ENCODE peak calls at places on chromosomes 1 and 21, in four cellular contexts. One of them, this sample, is unnamed.

GRCh38 chr1:112807117-112807516 is 92.0 kb upstream of the PPM1J start:
- DNase-seq in fibroblast of lung: no peak
- DNase-seq in heart right ventricle: no peak
- DNase-seq in upper lobe of right lung: no peak
- DNase-seq in this sample: no peak

GRCh38 chr21:34342476-34342875 is 21.3 kb upstream of the KCNE2 start:
- DNase-seq in fibroblast of lung: no peak
- DNase-seq in heart right ventricle: no peak
- DNase-seq in upper lobe of right lung: no peak
- DNase-seq in this sample: no peak

GRCh38 chr1:15834406-15835204 is 12.9 kb upstream of the SPEN start:
- DNase-seq in upper lobe of right lung: peak; percentile 95
- DNase-seq in fibroblast of lung: peak; percentile 93
- DNase-seq in heart right ventricle: peak; percentile 90
- DNase-seq in this sample: peak; percentile 93

GRCh38 chr1:35269190-35269988 is 880 bp downstream of the ZMYM4 start:
- DNase-seq in upper lobe of right lung: no peak
- DNase-seq in fibroblast of lung: no peak
- DNase-seq in heart right ventricle: no peak
- DNase-seq in this sample: peak; percentile 17

GRCh38 chr1:229793488-229793887 is 167.4 kb downstream of the URB2 start:
- DNase-seq in fibroblast of lung: no peak
- DNase-seq in heart right ventricle: no peak
- DNase-seq in upper lobe of right lung: no peak
- DNase-seq in this sample: no peak

GRCh38 chr1:31651025-31651424 is 6.3 kb upstream of the PEF1 start:
- DNase-seq in heart right ventricle: no peak
- DNase-seq in upper lobe of right lung: no peak
- DNase-seq in fibroblast of lung: no peak
- DNase-seq in this sample: peak; percentile 42

GRCh38 chr1:211951856-211952255 is 83.5 kb downstream of the INTS7 start:
- DNase-seq in heart right ventricle: no peak
- DNase-seq in upper lobe of right lung: no peak
- DNase-seq in fibroblast of lung: peak; percentile 60
- DNase-seq in this sample: peak; percentile 15

GRCh38 chr1:3539707-3540425 is 71.4 kb downstream of the MEGF6 start:
- DNase-seq in upper lobe of right lung: no peak
- DNase-seq in heart right ventricle: no peak
- DNase-seq in fibroblast of lung: peak; percentile 74
- DNase-seq in this sample: no peak

GRCh38 chr1:109667452-109668122 is at the start of gene GSTM2:
- DNase-seq in upper lobe of right lung: peak; percentile 96
- DNase-seq in fibroblast of lung: peak; percentile 86
- DNase-seq in heart right ventricle: peak; percentile 95
- DNase-seq in this sample: peak; percentile 98

GRCh38 chr1:40896482-40896881 is 34.3 kb upstream of the CITED4 start:
- DNase-seq in heart right ventricle: no peak
- DNase-seq in upper lobe of right lung: no peak
- DNase-seq in fibroblast of lung: no peak
- DNase-seq in this sample: no peak

GRCh38 chr1:212782422-212783154 is 9.0 kb downstream of the NSL1 start:
- DNase-seq in heart right ventricle: no peak
- DNase-seq in upper lobe of right lung: no peak
- DNase-seq in fibroblast of lung: peak; percentile 55
- DNase-seq in this sample: peak; percentile 73

GRCh38 chr1:66156144-66156543 is 363.4 kb downstream of the PDE4B start:
- DNase-seq in upper lobe of right lung: no peak
- DNase-seq in fibroblast of lung: no peak
- DNase-seq in heart right ventricle: no peak
- DNase-seq in this sample: no peak

GRCh38 chr1:247452447-247453039 is 5.4 kb downstream of the OR2B11 start:
- DNase-seq in upper lobe of right lung: no peak
- DNase-seq in heart right ventricle: no peak
- DNase-seq in fibroblast of lung: no peak
- DNase-seq in this sample: no peak

GRCh38 chr1:99843760-99844159 is 6.4 kb upstream of the AGL start:
- DNase-seq in heart right ventricle: no peak
- DNase-seq in fibroblast of lung: peak; percentile 33
- DNase-seq in upper lobe of right lung: no peak
- DNase-seq in this sample: no peak

GRCh38 chr1:107623431-107623830 is 341.5 kb downstream of the VAV3 start:
- DNase-seq in heart right ventricle: no peak
- DNase-seq in fibroblast of lung: no peak
- DNase-seq in upper lobe of right lung: no peak
- DNase-seq in this sample: no peak

GRCh38 chr1:39628807-39629347 is 10.6 kb downstream of the HEYL start:
- DNase-seq in fibroblast of lung: no peak
- DNase-seq in heart right ventricle: no peak
- DNase-seq in upper lobe of right lung: no peak
- DNase-seq in this sample: no peak

GRCh38 chr1:189149547-189150375 is 1327.9 kb downstream of the BRINP3 start:
- DNase-seq in fibroblast of lung: no peak
- DNase-seq in upper lobe of right lung: peak; percentile 66
- DNase-seq in heart right ventricle: no peak
- DNase-seq in this sample: no peak

GRCh38 chr1:164786980-164787833 is 228.2 kb downstream of the PBX1 start:
- DNase-seq in heart right ventricle: peak; percentile 78
- DNase-seq in fibroblast of lung: peak; percentile 62
- DNase-seq in upper lobe of right lung: peak; percentile 86
- DNase-seq in this sample: peak; percentile 94

GRCh38 chr1:41461790-41462679 is 22.4 kb downstream of the EDN2 start:
- DNase-seq in heart right ventricle: no peak
- DNase-seq in fibroblast of lung: peak; percentile 64
- DNase-seq in upper lobe of right lung: no peak
- DNase-seq in this sample: peak; percentile 18

GRCh38 chr1:93740601-93741031 is 59.0 kb upstream of the BCAR3 start:
- DNase-seq in fibroblast of lung: no peak
- DNase-seq in heart right ventricle: no peak
- DNase-seq in upper lobe of right lung: no peak
- DNase-seq in this sample: no peak

GRCh38 chr1:214761030-214761429 is 158.0 kb downstream of the CENPF start:
- DNase-seq in heart right ventricle: no peak
- DNase-seq in upper lobe of right lung: no peak
- DNase-seq in fibroblast of lung: no peak
- DNase-seq in this sample: no peak

DNA sequence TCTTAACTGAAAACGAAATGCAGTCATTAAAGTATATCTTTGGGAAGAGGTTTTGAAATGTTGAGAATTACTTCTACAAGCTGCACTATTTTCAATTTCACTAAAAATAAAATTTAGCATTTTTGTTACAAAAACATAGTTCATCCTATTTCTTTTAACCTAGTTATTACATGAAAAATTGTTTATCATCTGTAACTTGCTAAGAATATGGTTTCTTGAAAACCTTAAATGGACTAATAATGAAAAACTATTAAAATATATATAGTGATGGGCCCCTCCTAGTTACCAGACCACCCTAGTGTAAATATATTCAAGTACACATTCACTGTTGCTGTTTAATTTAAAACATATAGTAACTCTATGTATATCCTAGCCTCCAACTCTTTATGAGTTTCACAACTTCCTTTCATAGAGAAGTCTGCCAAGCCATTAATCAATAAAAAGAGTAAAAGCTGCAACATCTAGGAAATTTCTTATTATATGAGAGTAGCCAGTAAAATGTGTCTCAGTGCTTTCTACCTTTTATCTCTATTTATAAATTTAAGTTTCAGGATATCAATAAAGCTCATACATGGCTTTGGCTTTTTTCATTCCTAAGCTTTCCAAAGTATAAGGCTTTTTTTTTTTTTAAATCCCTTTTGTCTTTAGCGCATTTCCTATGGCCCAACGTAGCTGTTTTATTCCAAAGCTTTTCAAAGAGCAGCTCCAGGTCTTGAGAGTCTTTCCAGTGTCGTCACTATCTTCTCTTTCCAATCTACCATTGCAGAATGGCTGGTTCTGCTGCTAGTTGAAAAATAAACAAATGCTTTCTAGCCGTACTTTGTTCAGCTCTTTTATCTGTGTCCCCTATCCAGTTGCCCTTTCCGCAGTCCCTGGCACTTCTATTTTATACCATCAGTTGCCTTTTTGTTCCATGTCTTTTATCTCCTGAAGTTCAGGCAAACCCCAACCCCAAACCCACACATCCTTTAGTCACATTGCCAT is 6.5 kb downstream of the IRF2BP2 start:
- DNase-seq in fibroblast of lung: peak; percentile 73
- DNase-seq in upper lobe of right lung: no peak
- DNase-seq in heart right ventricle: no peak
- DNase-seq in this sample: peak; percentile 71
- H3K4me3 ChIP-seq in fibroblast of lung: peak overlapping the region; percentile 68
- H3K4me3 ChIP-seq in upper lobe of right lung: peak overlapping the region; percentile 85
- H3K4me3 ChIP-seq in heart right ventricle: peak overlapping the region; percentile 88
- H3K4me3 ChIP-seq in this sample: peak overlapping the region; percentile 90

DNA sequence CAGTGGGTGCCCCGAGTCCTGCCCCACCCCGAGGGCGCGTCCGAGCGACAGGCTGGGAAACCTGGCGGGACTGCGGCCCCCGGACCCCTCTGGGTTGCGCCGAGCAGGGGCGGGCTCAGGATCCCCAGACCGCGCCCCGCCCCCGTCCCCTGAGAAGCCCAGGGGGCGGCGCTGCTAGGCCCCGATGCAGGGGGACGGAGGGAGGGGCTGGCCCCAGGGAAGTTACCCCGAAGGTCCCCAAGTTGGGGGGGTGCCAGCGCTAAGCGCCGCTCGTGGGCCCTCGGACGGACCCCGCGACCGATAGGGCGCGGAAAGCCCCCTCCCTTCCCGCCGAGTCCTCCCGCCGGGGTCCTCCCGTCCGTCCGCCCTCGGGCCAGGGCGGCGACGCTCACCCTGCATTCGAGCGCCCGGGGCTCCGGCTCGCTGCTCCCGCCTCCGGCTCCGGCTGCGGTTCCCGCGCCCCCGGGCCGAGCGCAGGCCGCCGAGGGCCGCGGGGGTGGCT is 414 bp downstream of the GPR153 start:
- DNase-seq in fibroblast of lung: no peak
- DNase-seq in upper lobe of right lung: no peak
- DNase-seq in heart right ventricle: peak; percentile 50
- DNase-seq in this sample: peak; percentile 46
- H3K4me1 ChIP-seq in fibroblast of lung: peaks cover 13% of the 10 kb centered on the region
- H3K4me1 ChIP-seq in upper lobe of right lung: peaks cover 9% of the 10 kb centered on the region
- H3K4me1 ChIP-seq in heart right ventricle: peaks cover 14% of the 10 kb centered on the region
- H3K4me1 ChIP-seq in this sample: peaks cover 31% of the 10 kb centered on the region

GRCh38 chr1:61079276-61079897 is 3.0 kb upstream of the NFIA start:
- DNase-seq in heart right ventricle: no peak
- DNase-seq in fibroblast of lung: no peak
- DNase-seq in upper lobe of right lung: no peak
- DNase-seq in this sample: no peak
- H3K4me3 ChIP-seq in heart right ventricle: no peak overlapping the region
- H3K4me3 ChIP-seq in fibroblast of lung: peak overlapping the region; percentile 39
- H3K4me3 ChIP-seq in upper lobe of right lung: no peak overlapping the region
- H3K4me3 ChIP-seq in this sample: peak overlapping the region; percentile 60

GRCh38 chr21:41769106-41769505 is 2.3 kb upstream of the RIPK4 start:
- DNase-seq in fibroblast of lung: no peak
- DNase-seq in heart right ventricle: no peak
- DNase-seq in upper lobe of right lung: peak; percentile 58
- DNase-seq in this sample: no peak
- H3K4me1 ChIP-seq in fibroblast of lung: peaks cover 2% of the 10 kb centered on the region
- H3K4me1 ChIP-seq in heart right ventricle: peaks cover 3% of the 10 kb centered on the region
- H3K4me1 ChIP-seq in upper lobe of right lung: peaks cover 22% of the 10 kb centered on the region
- H3K4me1 ChIP-seq in this sample: peaks cover 16% of the 10 kb centered on the region

DNA sequence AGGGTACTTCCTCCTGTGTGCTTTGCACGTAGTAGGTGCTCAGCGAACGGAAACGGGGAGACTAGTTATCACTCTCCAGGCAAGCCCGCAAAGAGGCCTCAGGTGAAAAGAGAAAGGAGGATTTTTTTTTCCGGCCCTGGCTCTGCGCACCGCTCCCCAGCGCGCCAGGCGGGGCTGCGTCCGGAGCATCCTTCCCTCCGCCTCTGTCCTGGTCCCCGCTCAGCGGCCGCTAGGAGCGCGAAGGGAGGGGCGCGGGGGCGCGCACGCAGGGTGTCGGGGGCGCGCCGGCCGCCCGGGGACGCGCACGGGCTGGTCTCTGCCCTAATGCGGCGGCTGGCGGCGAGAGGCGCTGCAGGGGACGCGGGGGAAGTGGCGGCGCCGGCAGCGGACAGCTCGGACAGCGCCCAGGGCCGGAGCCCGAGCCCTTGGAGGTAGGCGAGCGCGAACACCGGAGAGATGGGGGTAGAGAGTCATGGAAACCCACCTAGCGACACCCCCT is 42.3 kb upstream of the NFASC start:
- DNase-seq in upper lobe of right lung: peak; percentile 70
- DNase-seq in heart right ventricle: peak; percentile 79
- DNase-seq in fibroblast of lung: peak; percentile 67
- DNase-seq in this sample: peak; percentile 44
- H3K4me3 ChIP-seq in upper lobe of right lung: peak overlapping the region; percentile 44
- H3K4me3 ChIP-seq in heart right ventricle: peak overlapping the region; percentile 49
- H3K4me3 ChIP-seq in fibroblast of lung: peak overlapping the region; percentile 67
- H3K4me3 ChIP-seq in this sample: peak overlapping the region; percentile 82

GRCh38 chr1:116947090-116947489 is 37.4 kb downstream of the PTGFRN start:
- DNase-seq in upper lobe of right lung: no peak
- DNase-seq in heart right ventricle: no peak
- DNase-seq in fibroblast of lung: no peak
- DNase-seq in this sample: no peak
- H3K4me1 ChIP-seq in upper lobe of right lung: peaks cover 4% of the 10 kb centered on the region
- H3K4me1 ChIP-seq in heart right ventricle: no peaks in the 10 kb centered on the region
- H3K4me1 ChIP-seq in fibroblast of lung: no peaks in the 10 kb centered on the region
- H3K4me1 ChIP-seq in this sample: peaks cover 17% of the 10 kb centered on the region

This sample was measured in adipocyte.